ENCODE peak calls at places on chromosome 19, in four cellular contexts. One of them, this sample, is unnamed.

GRCh38 chr19:42281175-42282035 is 12.4 kb downstream of the CIC start:
- DNase-seq in stimulated activated CD4-positive, alpha-beta T cell treated with anti-CD3 and anti-CD28 coated beads, TNF-alpha, amount 100 ng/mL, for 1 hour: no peak
- DNase-seq in GM03348: no peak
- DNase-seq in HT1080: peak; percentile 67
- DNase-seq in this sample: peak; percentile 47

GRCh38 chr19:39834287-39834841 is 402 bp upstream of the DYRK1B start:
- DNase-seq in stimulated activated CD4-positive, alpha-beta T cell treated with anti-CD3 and anti-CD28 coated beads, TNF-alpha, amount 100 ng/mL, for 1 hour: no peak
- DNase-seq in GM03348: no peak
- DNase-seq in HT1080: no peak
- DNase-seq in this sample: no peak

GRCh38 chr19:43814663-43815352 is 12.3 kb upstream of the ZNF283 start:
- DNase-seq in stimulated activated CD4-positive, alpha-beta T cell treated with anti-CD3 and anti-CD28 coated beads, TNF-alpha, amount 100 ng/mL, for 1 hour: no peak
- DNase-seq in GM03348: no peak
- DNase-seq in HT1080: no peak
- DNase-seq in this sample: no peak

GRCh38 chr19:54207908-54208783 is 7.5 kb downstream of the RPS9 start:
- DNase-seq in stimulated activated CD4-positive, alpha-beta T cell treated with anti-CD3 and anti-CD28 coated beads, TNF-alpha, amount 100 ng/mL, for 1 hour: no peak
- DNase-seq in GM03348: no peak
- DNase-seq in HT1080: peak; percentile 70
- DNase-seq in this sample: peak; percentile 68

GRCh38 chr19:33400856-33401682 is 27.6 kb downstream of the CEBPG start:
- DNase-seq in stimulated activated CD4-positive, alpha-beta T cell treated with anti-CD3 and anti-CD28 coated beads, TNF-alpha, amount 100 ng/mL, for 1 hour: no peak
- DNase-seq in GM03348: no peak
- DNase-seq in HT1080: no peak
- DNase-seq in this sample: no peak

GRCh38 chr19:6948884-6949283 is 61.5 kb downstream of the ADGRE1 start:
- DNase-seq in stimulated activated CD4-positive, alpha-beta T cell treated with anti-CD3 and anti-CD28 coated beads, TNF-alpha, amount 100 ng/mL, for 1 hour: no peak
- DNase-seq in GM03348: no peak
- DNase-seq in HT1080: no peak
- DNase-seq in this sample: no peak

GRCh38 chr19:1109032-1109541 is 5.3 kb downstream of the GPX4 start:
- DNase-seq in stimulated activated CD4-positive, alpha-beta T cell treated with anti-CD3 and anti-CD28 coated beads, TNF-alpha, amount 100 ng/mL, for 1 hour: no peak
- DNase-seq in GM03348: no peak
- DNase-seq in HT1080: no peak
- DNase-seq in this sample: no peak

GRCh38 chr19:3699071-3699740 is 1.1 kb downstream of the PIP5K1C start:
- DNase-seq in stimulated activated CD4-positive, alpha-beta T cell treated with anti-CD3 and anti-CD28 coated beads, TNF-alpha, amount 100 ng/mL, for 1 hour: no peak
- DNase-seq in GM03348: peak; percentile 86
- DNase-seq in HT1080: peak; percentile 36
- DNase-seq in this sample: peak; percentile 60

GRCh38 chr19:38670921-38671398 is 23.5 kb downstream of the ACTN4 start:
- DNase-seq in stimulated activated CD4-positive, alpha-beta T cell treated with anti-CD3 and anti-CD28 coated beads, TNF-alpha, amount 100 ng/mL, for 1 hour: no peak
- DNase-seq in GM03348: no peak
- DNase-seq in HT1080: no peak
- DNase-seq in this sample: no peak

GRCh38 chr19:13938361-13939027 is at the start of gene PODNL1:
- DNase-seq in stimulated activated CD4-positive, alpha-beta T cell treated with anti-CD3 and anti-CD28 coated beads, TNF-alpha, amount 100 ng/mL, for 1 hour: no peak
- DNase-seq in GM03348: peak; percentile 92
- DNase-seq in HT1080: peak; percentile 31
- DNase-seq in this sample: peak; percentile 79

GRCh38 chr19:50173144-50173543 is 10.1 kb upstream of the IZUMO2 start:
- DNase-seq in stimulated activated CD4-positive, alpha-beta T cell treated with anti-CD3 and anti-CD28 coated beads, TNF-alpha, amount 100 ng/mL, for 1 hour: no peak
- DNase-seq in GM03348: no peak
- DNase-seq in HT1080: no peak
- DNase-seq in this sample: peak; percentile 31

GRCh38 chr19:18422530-18423191 is 3.5 kb downstream of the SSBP4 start:
- DNase-seq in stimulated activated CD4-positive, alpha-beta T cell treated with anti-CD3 and anti-CD28 coated beads, TNF-alpha, amount 100 ng/mL, for 1 hour: no peak
- DNase-seq in GM03348: no peak
- DNase-seq in HT1080: no peak
- DNase-seq in this sample: no peak

GRCh38 chr19:12723383-12723642 is 419 bp downstream of the TNPO2 start:
- DNase-seq in stimulated activated CD4-positive, alpha-beta T cell treated with anti-CD3 and anti-CD28 coated beads, TNF-alpha, amount 100 ng/mL, for 1 hour: no peak
- DNase-seq in GM03348: no peak
- DNase-seq in HT1080: no peak
- DNase-seq in this sample: peak; percentile 13

GRCh38 chr19:18049390-18049789 is 37.3 kb downstream of the IL12RB1 start:
- DNase-seq in stimulated activated CD4-positive, alpha-beta T cell treated with anti-CD3 and anti-CD28 coated beads, TNF-alpha, amount 100 ng/mL, for 1 hour: no peak
- DNase-seq in GM03348: peak; percentile 40
- DNase-seq in HT1080: no peak
- DNase-seq in this sample: peak; percentile 14

GRCh38 chr19:21947775-21948174 is 63.0 kb downstream of the ZNF208 start:
- DNase-seq in stimulated activated CD4-positive, alpha-beta T cell treated with anti-CD3 and anti-CD28 coated beads, TNF-alpha, amount 100 ng/mL, for 1 hour: no peak
- DNase-seq in GM03348: no peak
- DNase-seq in HT1080: no peak
- DNase-seq in this sample: peak; percentile 0

GRCh38 chr19:55210120-55210493 is 806 bp upstream of the PTPRH start:
- DNase-seq in stimulated activated CD4-positive, alpha-beta T cell treated with anti-CD3 and anti-CD28 coated beads, TNF-alpha, amount 100 ng/mL, for 1 hour: no peak
- DNase-seq in GM03348: peak; percentile 60
- DNase-seq in HT1080: peak; percentile 92
- DNase-seq in this sample: peak; percentile 96

GRCh38 chr19:42067315-42067888 is 2.6 kb downstream of the GRIK5 start:
- DNase-seq in stimulated activated CD4-positive, alpha-beta T cell treated with anti-CD3 and anti-CD28 coated beads, TNF-alpha, amount 100 ng/mL, for 1 hour: no peak
- DNase-seq in GM03348: no peak
- DNase-seq in HT1080: no peak
- DNase-seq in this sample: no peak

GRCh38 chr19:41944336-41944735 is 14.8 kb downstream of the RABAC1 start:
- DNase-seq in stimulated activated CD4-positive, alpha-beta T cell treated with anti-CD3 and anti-CD28 coated beads, TNF-alpha, amount 100 ng/mL, for 1 hour: no peak
- DNase-seq in GM03348: peak; percentile 65
- DNase-seq in HT1080: no peak
- DNase-seq in this sample: peak; percentile 44